ENCODE peak calls at places on chromosomes 2 and 18, in eight cellular contexts. L, T, I, C, W, S, P and B are unnamed samples.

GRCh38 chr2:108215794-108216211 is 24.0 kb upstream of the SULT1C3 start:
- DNase-seq in L (no peak), T (no peak), I (peak; percentile 44), C (peak; percentile 32), W (peak; percentile 38), S (peak; percentile 38), P (no peak), B (peak; percentile 2)

GRCh38 chr18:9705183-9705864 is 2.8 kb upstream of the RAB31 start:
- DNase-seq in L (no peak), T (no peak), I (peak; percentile 86), C (peak; percentile 62), W (no peak), S (no peak), P (no peak), B (no peak)

GRCh38 chr2:188450740-188451480 is 159.2 kb downstream of the GULP1 start:
- DNase-seq in L (no peak), T (no peak), I (no peak), C (no peak), W (no peak), S (no peak), P (no peak), B (no peak)

GRCh38 chr2:128153786-128154185 is 62.8 kb downstream of the UGGT1 start:
- DNase-seq in L (no peak), T (no peak), I (no peak), C (no peak), W (no peak), S (no peak), P (no peak), B (no peak)

GRCh38 chr2:128314348-128315121 is 4.1 kb downstream of the HS6ST1 start:
- DNase-seq in L (no peak), T (no peak), I (no peak), C (no peak), W (no peak), S (no peak), P (peak; percentile 60), B (no peak)

GRCh38 chr2:119723121-119723635 is 36.5 kb upstream of the PTPN4 start:
- DNase-seq in L (no peak), T (no peak), I (no peak), C (no peak), W (no peak), S (no peak), P (no peak), B (peak; percentile 14)

GRCh38 chr2:201182650-201183372 is at the start of gene CASP10:
- DNase-seq in L (no peak), T (no peak), I (peak; percentile 52), C (peak; percentile 88), W (peak; percentile 37), S (no peak), P (no peak), B (no peak)

GRCh38 chr2:168584934-168585333 is 128.9 kb downstream of the CERS6 start:
- DNase-seq in L (no peak), T (no peak), I (no peak), C (no peak), W (no peak), S (no peak), P (no peak), B (no peak)

GRCh38 chr2:197008229-197008628 is 81.7 kb upstream of the PGAP1 start:
- DNase-seq in L (no peak), T (no peak), I (peak; percentile 41), C (peak; percentile 45), W (no peak), S (no peak), P (no peak), B (no peak)

GRCh38 chr2:199985625-199986207 is 30.3 kb downstream of the MAIP1 start:
- DNase-seq in L (peak; percentile 67), T (peak; percentile 22), I (peak; percentile 81), C (peak; percentile 83), W (peak; percentile 77), S (peak; percentile 78), P (no peak), B (peak; percentile 9)